ENCODE peak calls at places on chromosome 7, in eight cellular contexts. V is heart left ventricle, C is thyroid gland, Q is stomach, H is spleen, K is neuronal stem cell, B is left ventricle myocardium inferior, R is Peyer's patch. L is an unnamed sample.
A peak's percentile ranks its signal among the peaks of the same experiment; 100 is the strongest.

GRCh38 chr7:15832996-15833395 is 146.5 kb upstream of the MEOX2 start:
- DNase-seq in V (peak; percentile 74), C (no peak), Q (no peak), H (no peak), K (no peak), B (peak; percentile 70), R (peak; percentile 57), L (no peak)

GRCh38 chr7:158251061-158251965 is 336.3 kb downstream of the PTPRN2 start:
- DNase-seq in V (no peak), C (no peak), Q (no peak), H (peak; percentile 22), K (no peak), B (no peak), R (peak; percentile 10), L (no peak)

GRCh38 chr7:44325181-44325671 is at the start of gene CAMK2B:
- DNase-seq in V (no peak), C (peak; percentile 41), Q (no peak), H (no peak), K (no peak), B (no peak), R (peak; percentile 43), L (peak; percentile 44)

GRCh38 chr7:134755422-134756022 is 23.9 kb upstream of the CALD1 start:
- DNase-seq in V (no peak), C (no peak), Q (no peak), H (no peak), K (no peak), B (no peak), R (no peak), L (no peak)

GRCh38 chr7:7718461-7718860 is at the start of gene RPA3:
- DNase-seq in V (no peak), C (no peak), Q (no peak), H (no peak), K (no peak), B (no peak), R (no peak), L (no peak)

GRCh38 chr7:140525741-140526140 is 46.4 kb upstream of the MKRN1 start:
- DNase-seq in V (no peak), C (no peak), Q (no peak), H (no peak), K (no peak), B (no peak), R (peak; percentile 56), L (no peak)

GRCh38 chr7:92731327-92732063 is 104.9 kb downstream of the CDK6 start:
- DNase-seq in V (no peak), C (no peak), Q (no peak), H (no peak), K (no peak), B (no peak), R (no peak), L (no peak)

GRCh38 chr7:50953820-50954219 is 171.1 kb upstream of the GRB10 start:
- DNase-seq in V (peak; percentile 39), C (no peak), Q (no peak), H (no peak), K (no peak), B (no peak), R (no peak), L (no peak)

GRCh38 chr7:22049848-22050247 is 104.1 kb upstream of the CDCA7L start:
- DNase-seq in V (no peak), C (no peak), Q (no peak), H (no peak), K (no peak), B (no peak), R (no peak), L (no peak)

GRCh38 chr7:74027683-74028320 is at the start of gene ELN:
- DNase-seq in V (peak; percentile 86), C (peak; percentile 72), Q (peak; percentile 61), H (no peak), K (no peak), B (peak; percentile 89), R (peak; percentile 65), L (peak; percentile 83)

GRCh38 chr7:40644454-40645188 is 509.8 kb downstream of the SUGCT start:
- DNase-seq in V (no peak), C (no peak), Q (no peak), H (no peak), K (no peak), B (no peak), R (no peak), L (no peak)

GRCh38 chr7:57198801-57199200 is 66.6 kb upstream of the ZNF479 start:
- DNase-seq in V (no peak), C (no peak), Q (no peak), H (peak; percentile 41), K (no peak), B (no peak), R (no peak), L (peak; percentile 19)

GRCh38 chr7:73893342-73894101 is 32.6 kb downstream of the TMEM270 start:
- DNase-seq in V (peak; percentile 69), C (peak; percentile 39), Q (no peak), H (no peak), K (no peak), B (peak; percentile 85), R (no peak), L (no peak)

GRCh38 chr7:46007194-46007593 is 86.1 kb upstream of the IGFBP3 start:
- DNase-seq in V (no peak), C (no peak), Q (no peak), H (no peak), K (no peak), B (no peak), R (no peak), L (no peak)

GRCh38 chr7:5357951-5358350 is 65.7 kb downstream of the TNRC18 start:
- DNase-seq in V (no peak), C (peak; percentile 84), Q (no peak), H (no peak), K (no peak), B (no peak), R (no peak), L (no peak)

GRCh38 chr7:126993626-126994213 is 259.0 kb downstream of the GRM8 start:
- DNase-seq in V (no peak), C (no peak), Q (no peak), H (no peak), K (no peak), B (no peak), R (no peak), L (no peak)

GRCh38 chr7:103148994-103149807 is at the start of gene NAPEPLD:
- DNase-seq in V (peak; percentile 89), C (peak; percentile 93), Q (peak; percentile 89), H (peak; percentile 94), K (peak; percentile 74), B (peak; percentile 91), R (peak; percentile 90), L (peak; percentile 94)

GRCh38 chr7:131557521-131558385 is 1.3 kb upstream of the PODXL start:
- DNase-seq in V (peak; percentile 52), C (peak; percentile 17), Q (peak; percentile 38), H (no peak), K (peak; percentile 65), B (peak; percentile 58), R (no peak), L (no peak)

GRCh38 chr7:100687740-100688592 is 6.1 kb downstream of the GIGYF1 start:
- DNase-seq in V (no peak), C (no peak), Q (no peak), H (no peak), K (no peak), B (no peak), R (no peak), L (no peak)

GRCh38 chr7:77246031-77246430 is 46.4 kb upstream of the FGL2 start:
- DNase-seq in V (no peak), C (no peak), Q (no peak), H (no peak), K (no peak), B (no peak), R (peak; percentile 53), L (no peak)

GRCh38 chr7:51013218-51013786 is 230.6 kb upstream of the GRB10 start:
- DNase-seq in V (no peak), C (no peak), Q (no peak), H (no peak), K (no peak), B (no peak), R (no peak), L (peak; percentile 53)

GRCh38 chr7:75711634-75712494 is 26.9 kb downstream of the HIP1 start:
- DNase-seq in V (peak; percentile 24), C (no peak), Q (no peak), H (peak; percentile 57), K (no peak), B (no peak), R (no peak), L (no peak)
- H3K4me1 ChIP-seq in V (peaks cover 29% of the 10 kb centered on the region), C (peaks cover 19% of the 10 kb centered on the region), Q (peaks cover 15% of the 10 kb centered on the region), H (peaks cover 18% of the 10 kb centered on the region), K (no peaks in the 10 kb centered on the region), B (peaks cover 36% of the 10 kb centered on the region), R (peaks cover 22% of the 10 kb centered on the region), L (peaks cover 29% of the 10 kb centered on the region)

DNA sequence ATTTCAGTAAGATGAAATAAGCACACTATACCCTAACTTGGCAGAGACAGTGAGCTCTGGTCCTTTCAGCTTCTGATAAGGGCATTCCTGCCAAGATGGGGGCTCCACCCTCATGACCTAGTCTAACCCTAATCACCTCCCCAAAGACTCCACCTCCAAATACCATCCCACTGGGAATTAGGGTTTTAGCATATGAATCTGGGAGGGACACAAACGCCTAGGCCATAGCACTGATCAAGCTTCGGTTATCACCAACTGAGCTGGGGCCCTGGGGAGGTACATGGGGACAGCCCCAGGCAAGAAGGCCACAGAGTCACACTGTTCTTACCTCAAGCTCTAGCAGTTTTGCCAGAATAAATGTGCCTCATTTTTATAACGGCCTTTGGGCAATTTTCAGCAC is 31.4 kb downstream of the PALS2 start:
- DNase-seq in V (no peak), C (no peak), Q (no peak), H (no peak), K (no peak), B (no peak), R (no peak), L (no peak)
- H3K4me1 ChIP-seq in V (no peaks in the 10 kb centered on the region), C (no peaks in the 10 kb centered on the region), Q (no peaks in the 10 kb centered on the region), H (no peaks in the 10 kb centered on the region), K (peaks cover 6% of the 10 kb centered on the region), B (no peaks in the 10 kb centered on the region), R (no peaks in the 10 kb centered on the region), L (no peaks in the 10 kb centered on the region)

GRCh38 chr7:36205236-36205635 is 52.2 kb downstream of the EEPD1 start:
- DNase-seq in V (no peak), C (no peak), Q (no peak), H (no peak), K (no peak), B (no peak), R (no peak), L (no peak)
- H3K4me1 ChIP-seq in V (peaks cover 80% of the 10 kb centered on the region), C (peaks cover 18% of the 10 kb centered on the region), Q (peaks cover 84% of the 10 kb centered on the region), H (peaks cover 30% of the 10 kb centered on the region), K (peaks cover 22% of the 10 kb centered on the region), B (peaks cover 89% of the 10 kb centered on the region), R (peaks cover 51% of the 10 kb centered on the region), L (peaks cover 33% of the 10 kb centered on the region)

DNA sequence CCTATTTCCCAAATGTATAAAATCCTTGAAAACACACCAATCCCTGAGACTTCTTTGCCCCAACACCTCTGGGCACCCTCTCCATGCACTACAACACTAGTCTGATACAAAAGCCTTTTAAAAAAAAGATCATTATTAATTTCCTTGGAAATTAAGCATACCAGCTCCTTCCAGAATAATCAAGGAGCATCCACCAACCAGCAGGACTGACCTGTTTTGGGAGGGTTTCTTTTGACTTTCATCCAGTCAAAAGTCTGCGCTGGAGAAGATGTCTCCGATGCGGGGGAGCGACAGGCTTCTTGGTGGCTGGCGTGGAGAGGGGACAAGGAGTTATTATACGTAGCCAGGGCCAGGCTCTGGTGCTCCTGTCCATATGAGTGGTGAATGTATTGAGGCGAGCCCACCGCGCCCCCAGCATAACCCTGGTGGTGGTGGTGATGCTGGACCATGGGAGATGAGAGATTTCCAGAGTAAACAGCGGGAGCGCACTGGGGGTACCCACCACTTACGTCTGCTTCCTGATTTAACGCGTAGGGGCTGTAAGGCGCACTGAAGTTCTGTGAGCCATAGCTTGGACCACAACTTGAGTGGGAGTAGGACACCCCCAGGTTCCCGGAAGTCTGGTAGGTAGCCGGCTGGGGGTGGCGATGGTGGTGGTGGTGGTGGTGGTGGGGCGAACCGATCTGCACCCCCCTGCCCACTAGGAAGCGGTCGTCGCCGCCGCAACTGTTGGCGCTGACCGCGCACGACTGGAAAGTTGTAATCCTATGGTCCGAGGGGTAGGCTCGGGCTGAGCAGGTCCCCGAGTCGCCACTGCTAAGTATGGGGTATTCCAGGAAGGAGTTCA is 527 bp downstream of the HOXA1 start:
- DNase-seq in V (no peak), C (no peak), Q (no peak), H (no peak), K (peak; percentile 14), B (no peak), R (no peak), L (no peak)
- H3K4me1 ChIP-seq in V (peaks cover 32% of the 10 kb centered on the region), C (peaks cover 18% of the 10 kb centered on the region), Q (peaks cover 40% of the 10 kb centered on the region), H (peaks cover 21% of the 10 kb centered on the region), K (no peaks in the 10 kb centered on the region), B (peaks cover 35% of the 10 kb centered on the region), R (peaks cover 22% of the 10 kb centered on the region), L (peaks cover 2% of the 10 kb centered on the region)

L was measured in upper lobe of right lung.